ENCODE peak calls at places on chromosomes 4 and X, in six cellular contexts. W is GM06990, Q is upper lobe of right lung, Y is IMR-90, L is left lung, U is spleen. R is an unnamed sample.

GRCh38 chr4:26985836-26986235 is 125.2 kb downstream of the STIM2 start:
- DNase-seq in W (no peak), Q (no peak), Y (no peak), L (no peak), U (no peak), R (no peak)

GRCh38 chr4:73734405-73735070 is 5.8 kb upstream of the CXCL8 start:
- DNase-seq in W (no peak), Q (no peak), Y (peak; percentile 28), L (no peak), U (no peak), R (no peak)

GRCh38 chr4:82785248-82786003 is 13.2 kb downstream of the SCD5 start:
- DNase-seq in W (no peak), Q (no peak), Y (peak; percentile 88), L (no peak), U (no peak), R (no peak)

GRCh38 chr4:61760820-61761219 is 560.7 kb downstream of the ADGRL3 start:
- DNase-seq in W (no peak), Q (no peak), Y (no peak), L (no peak), U (no peak), R (no peak)

GRCh38 chr4:5921074-5921473 is 28.2 kb upstream of the CRMP1 start:
- DNase-seq in W (no peak), Q (no peak), Y (no peak), L (no peak), U (no peak), R (no peak)

GRCh38 chr4:24279492-24279891 is 304.9 kb downstream of the DHX15 start:
- DNase-seq in W (no peak), Q (no peak), Y (no peak), L (no peak), U (no peak), R (no peak)

GRCh38 chr4:158122501-158122900 is 50.3 kb downstream of the GASK1B start:
- DNase-seq in W (no peak), Q (no peak), Y (peak; percentile 55), L (no peak), U (no peak), R (no peak)

GRCh38 chr4:184911310-184911709 is 85.5 kb upstream of the ACSL1 start:
- DNase-seq in W (no peak), Q (no peak), Y (peak; percentile 40), L (no peak), U (no peak), R (no peak)

GRCh38 chrX:14080031-14080430 is 50.3 kb upstream of the GEMIN8 start:
- DNase-seq in W (no peak), Q (no peak), Y (no peak), L (no peak), U (no peak), R (no peak)

GRCh38 chrX:69282893-69283690 is 117.8 kb upstream of the PJA1 start:
- DNase-seq in W (no peak), Q (no peak), Y (no peak), L (no peak), U (no peak), R (no peak)

GRCh38 chr4:140220053-140220452 is 66.1 kb upstream of the MAML3 start:
- DNase-seq in W (no peak), Q (no peak), Y (no peak), L (no peak), U (no peak), R (no peak)

GRCh38 chrX:12292996-12293765 is 154.9 kb downstream of the FRMPD4 start:
- DNase-seq in W (no peak), Q (no peak), Y (peak; percentile 75), L (no peak), U (no peak), R (no peak)

GRCh38 chr4:1520145-1520661 is 114.0 kb upstream of the NKX1-1 start:
- DNase-seq in W (no peak), Q (peak; percentile 65), Y (no peak), L (peak; percentile 72), U (peak; percentile 70), R (no peak)

GRCh38 chrX:43862434-43862833 is 19.8 kb downstream of the MAOB start:
- DNase-seq in W (no peak), Q (no peak), Y (no peak), L (no peak), U (no peak), R (no peak)

GRCh38 chr4:169017971-169018370 is 7.9 kb upstream of the CBR4 start:
- DNase-seq in W (no peak), Q (no peak), Y (no peak), L (no peak), U (no peak), R (no peak)

GRCh38 chr4:98658287-98659105 is at the start of gene TSPAN5:
- DNase-seq in W (peak; percentile 80), Q (peak; percentile 89), Y (peak; percentile 67), L (peak; percentile 92), U (peak; percentile 96), R (peak; percentile 81)

GRCh38 chrX:13165747-13166146 is 121.3 kb upstream of the FAM9C start:
- DNase-seq in W (no peak), Q (no peak), Y (no peak), L (no peak), U (no peak), R (no peak)

GRCh38 chrX:97529801-97530200 is 646.1 kb downstream of the RPA4 start:
- DNase-seq in W (no peak), Q (no peak), Y (peak; percentile 54), L (no peak), U (no peak), R (no peak)

GRCh38 chr4:158172196-158172557 is 648 bp downstream of the GASK1B start:
- DNase-seq in W (no peak), Q (no peak), Y (peak; percentile 63), L (no peak), U (no peak), R (no peak)

GRCh38 chrX:17703201-17703600 is 34.1 kb upstream of the SCML1 start:
- DNase-seq in W (no peak), Q (no peak), Y (no peak), L (no peak), U (no peak), R (no peak)

GRCh38 chr4:103994059-103994458 is 274.3 kb upstream of the TACR3 start:
- DNase-seq in W (no peak), Q (no peak), Y (no peak), L (no peak), U (no peak), R (no peak)
- TF ChIP-seq CTCF in W (peak; percentile 30), Q (no peak), Y (no peak), L (no peak), U (no peak), R (no peak)

GRCh38 chrX:16469870-16470269 is 180.1 kb upstream of the S100G start:
- DNase-seq in W (no peak), Q (no peak), Y (no peak), L (no peak), U (no peak), R (no peak)
- TF ChIP-seq CTCF in W (peak; percentile 34), Q (no peak), Y (no peak), L (no peak), U (no peak), R (no peak)

GRCh38 chrX:150475466-150475865 is 93.0 kb upstream of the MTM1 start:
- DNase-seq in W (no peak), Q (no peak), Y (peak; percentile 7), L (no peak), U (no peak), R (no peak)
- TF ChIP-seq CTCF in W (no peak), Q (no peak), Y (no peak), L (no peak), U (no peak), R (no peak)

DNA sequence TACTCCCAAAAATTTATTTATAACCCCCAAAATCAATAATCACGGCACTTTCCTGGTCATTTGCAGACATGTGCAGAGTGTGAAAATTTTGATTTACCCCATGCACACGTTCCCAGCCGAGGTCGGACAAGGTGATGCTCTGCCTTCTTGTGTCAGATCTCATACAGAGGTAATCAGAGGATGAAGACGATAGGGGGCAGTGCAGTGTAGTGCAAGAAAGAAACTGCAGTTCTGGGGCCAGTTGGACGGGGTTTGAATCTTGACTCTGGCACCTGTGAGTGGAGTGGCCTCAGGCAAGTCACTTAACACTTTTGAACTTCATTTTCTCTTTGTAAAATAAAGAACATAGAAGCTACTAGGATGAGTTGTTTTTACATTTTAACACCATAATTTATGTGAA is 88.4 kb downstream of the FRMPD3 start:
- DNase-seq in W (no peak), Q (no peak), Y (peak; percentile 50), L (no peak), U (no peak), R (no peak)
- TF ChIP-seq CTCF in W (peak; percentile 65), Q (peak; percentile 44), Y (peak; percentile 59), L (peak; percentile 24), U (peak; percentile 27), R (no peak)

GRCh38 chr4:186471441-186471840 is 83.9 kb downstream of the MTNR1A start:
- DNase-seq in W (no peak), Q (no peak), Y (no peak), L (no peak), U (no peak), R (no peak)

GRCh38 chr4:186473933-186474332 is 81.4 kb downstream of the MTNR1A start:
- DNase-seq in W (no peak), Q (no peak), Y (no peak), L (no peak), U (no peak), R (no peak)

GRCh38 chr4:186475202-186475601 is 80.2 kb downstream of the MTNR1A start:
- DNase-seq in W (no peak), Q (no peak), Y (no peak), L (no peak), U (no peak), R (no peak)

GRCh38 chr4:186472948-186473347 is 82.4 kb downstream of the MTNR1A start:
- DNase-seq in W (no peak), Q (no peak), Y (peak; percentile 56), L (no peak), U (no peak), R (no peak)
- TF ChIP-seq CTCF in W (peak; percentile 28), Q (peak; percentile 54), Y (peak; percentile 64), L (peak; percentile 55), U (peak; percentile 18), R (no peak)

GRCh38 chr4:53532521-53532920 is 58.8 kb downstream of the LNX1 start:
- DNase-seq in W (no peak), Q (no peak), Y (peak; percentile 53), L (no peak), U (no peak), R (no peak)

GRCh38 chr4:53537606-53538005 is 53.7 kb downstream of the LNX1 start:
- DNase-seq in W (no peak), Q (no peak), Y (no peak), L (no peak), U (no peak), R (no peak)

GRCh38 chr4:53535567-53535966 is 55.7 kb downstream of the LNX1 start:
- DNase-seq in W (no peak), Q (no peak), Y (no peak), L (no peak), U (no peak), R (no peak)

GRCh38 chr4:53534684-53535083 is 56.6 kb downstream of the LNX1 start:
- DNase-seq in W (no peak), Q (no peak), Y (no peak), L (no peak), U (no peak), R (no peak)

DNA sequence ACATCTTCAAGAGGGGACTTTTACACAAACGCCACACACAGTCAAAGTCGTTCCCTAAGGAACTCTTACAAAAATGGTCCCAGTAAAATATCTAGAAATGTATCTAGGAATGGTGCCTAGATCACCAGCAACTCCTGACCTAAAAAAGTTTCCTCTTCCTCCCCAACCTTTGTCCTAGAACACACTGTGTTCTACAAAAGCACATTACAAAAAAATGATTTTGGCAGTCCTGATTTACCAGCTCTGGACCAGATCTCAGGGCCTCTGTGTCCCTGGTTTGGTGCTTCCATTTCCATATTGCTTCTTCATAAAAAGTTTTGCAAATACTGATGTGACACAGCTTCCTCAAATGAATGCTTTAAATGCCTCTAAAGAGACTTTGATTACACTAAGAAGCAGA is 55.0 kb downstream of the LNX1 start:
- DNase-seq in W (no peak), Q (no peak), Y (no peak), L (no peak), U (no peak), R (no peak)
- TF ChIP-seq CTCF in W (no peak), Q (no peak), Y (no peak), L (no peak), U (no peak), R (no peak)

R was measured in natural killer cell.